ENCODE peak calls at places on chromosome 12, in four cellular contexts. Q, A, I and E are unnamed samples. For H3K4me1, the result is how much of the 10 kb centered on the place peaks cover.

GRCh38 chr12:89874146-89874545 is 165.5 kb upstream of the ATP2B1 start:
- DNase-seq in I (no peak), Q (no peak), A (no peak), E (no peak)

GRCh38 chr12:124082676-124083075 is 109.7 kb downstream of the ZNF664 start:
- DNase-seq in A (no peak), Q (no peak), I (no peak), E (no peak)

GRCh38 chr12:107775093-107775721 is 703 bp downstream of the ASCL4 start:
- DNase-seq in I (no peak), A (peak), Q (peak), E (no peak)

GRCh38 chr12:89674326-89674942 is 34.2 kb downstream of the ATP2B1 start:
- DNase-seq in A (no peak), I (no peak), Q (no peak), E (no peak)

GRCh38 chr12:53413485-53414215 is 10.0 kb upstream of the AMHR2 start:
- DNase-seq in A (no peak), Q (no peak), I (no peak), E (no peak)

GRCh38 chr12:53102883-53103807 is at the start of gene SOAT2:
- DNase-seq in I (no peak), Q (no peak), A (peak), E (no peak)

GRCh38 chr12:65156366-65156831 is 13.0 kb upstream of the LEMD3 start:
- DNase-seq in I (no peak), A (no peak), Q (no peak), E (no peak)

GRCh38 chr12:23096321-23096720 is 471.4 kb downstream of the ETNK1 start:
- DNase-seq in Q (no peak), A (no peak), I (no peak), E (peak)

GRCh38 chr12:78746001-78746400 is 118.6 kb upstream of the SYT1 start:
- DNase-seq in A (no peak), Q (no peak), I (no peak), E (peak)

GRCh38 chr12:93626160-93626559 is 51.0 kb upstream of the CRADD start:
- DNase-seq in I (no peak), Q (no peak), A (peak), E (peak)

GRCh38 chr12:93108958-93109357 is 179.9 kb upstream of the EEA1 start:
- DNase-seq in Q (no peak), A (no peak), I (no peak), E (no peak)

GRCh38 chr12:53005215-53005985 is 856 bp upstream of the EIF4B start:
- DNase-seq in I (no peak), A (peak), Q (no peak), E (no peak)

GRCh38 chr12:68884251-68884650 is 48.7 kb downstream of the CPM start:
- DNase-seq in A (no peak), I (no peak), Q (no peak), E (no peak)

GRCh38 chr12:11901687-11902524 is 168.8 kb upstream of the BCL2L14 start:
- DNase-seq in A (no peak), I (no peak), Q (no peak), E (no peak)

GRCh38 chr12:102172436-102172835 is 25.2 kb downstream of the PMCH start:
- DNase-seq in A (no peak), Q (no peak), I (no peak), E (no peak)

DNA sequence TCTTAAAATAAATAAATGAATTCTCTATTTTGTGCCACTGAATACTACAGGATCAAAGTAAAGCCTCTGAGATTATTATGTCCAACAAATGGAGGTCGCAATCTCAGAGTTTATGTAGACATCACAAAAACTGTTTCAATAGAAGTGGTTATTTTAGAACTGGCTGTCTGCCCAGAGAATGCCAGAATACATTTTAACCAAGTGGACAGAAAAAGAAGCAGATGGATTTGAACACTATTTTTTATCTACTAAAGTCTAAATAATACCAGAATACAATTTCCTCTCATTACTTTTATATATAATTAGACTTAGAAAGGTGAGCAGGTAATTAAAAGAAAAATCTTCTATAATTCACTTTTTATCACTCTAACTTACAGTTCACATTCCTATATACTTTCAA is 118.3 kb downstream of the MED13L start:
- DNase-seq in Q (no peak), I (no peak), A (peak), E (no peak)
- H3K27ac ChIP-seq in Q (no peak), I (no peak), A (no peak), E (no peak)

GRCh38 chr12:110249105-110249504 is 31.9 kb upstream of the ATP2A2 start:
- DNase-seq in Q (no peak), A (no peak), I (no peak), E (no peak)
- H3K4me1 ChIP-seq in Q (half or more), A (half or more), I (under half), E (under half)

DNA sequence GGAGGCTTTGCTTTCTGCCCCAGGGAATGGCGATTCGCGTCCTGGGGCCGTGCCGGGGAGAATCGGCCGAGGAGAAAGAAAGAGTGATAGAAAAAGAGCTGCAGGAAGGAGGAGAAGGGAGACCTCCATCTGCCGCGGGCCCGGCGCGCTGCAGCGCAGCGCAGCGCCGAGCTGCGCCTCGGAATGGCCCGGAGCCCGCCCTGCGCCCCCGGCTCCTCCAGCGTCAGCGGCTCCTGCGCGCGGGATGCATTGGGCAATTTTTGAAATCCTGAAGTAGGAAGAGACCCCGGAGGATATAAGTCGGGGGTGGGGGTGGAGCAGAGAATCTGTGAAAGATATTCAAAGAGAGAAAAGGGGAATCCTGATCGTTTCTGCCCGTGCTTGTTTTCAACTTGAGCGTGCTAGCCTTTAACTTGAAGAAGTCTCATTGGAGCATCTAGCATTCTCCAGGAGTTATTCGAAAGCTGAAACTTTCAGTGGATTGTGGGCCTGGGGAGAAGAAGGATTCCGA is 371 bp downstream of the PDE3A start:
- DNase-seq in I (no peak), Q (no peak), A (peak), E (peak)
- H3K27ac ChIP-seq in I (peak), Q (peak), A (peak), E (no peak)

GRCh38 chr12:105235747-105236476 is at the start of gene APPL2:
- DNase-seq in A (peak), I (peak), Q (peak), E (peak)
- H3K4me1 ChIP-seq in A (under half), I (under half), Q (under half), E (under half)

DNA sequence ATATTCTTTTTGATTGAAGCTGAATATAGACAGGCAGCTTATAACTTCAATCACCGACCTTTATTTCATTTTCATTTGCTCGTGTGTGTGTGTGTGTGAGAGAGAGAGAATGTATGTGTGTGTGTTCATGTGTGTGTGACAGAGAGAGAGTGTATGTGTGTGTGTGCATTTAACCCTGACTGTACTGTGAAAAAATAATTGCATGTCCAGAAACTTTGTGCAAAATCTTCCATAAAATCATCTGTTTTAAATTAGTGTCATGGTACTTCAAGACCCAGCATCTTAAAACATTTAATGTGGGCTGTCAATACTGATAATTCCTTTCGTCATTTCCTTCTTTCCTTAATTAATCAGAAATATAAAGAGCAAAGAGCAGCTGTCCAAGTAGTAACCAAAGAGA is 1.6 kb downstream of the DCN start:
- DNase-seq in I (no peak), Q (no peak), A (no peak), E (no peak)
- H3K27ac ChIP-seq in I (no peak), Q (peak), A (peak), E (no peak)

GRCh38 chr12:76680940-76681339 is 83.0 kb upstream of the ZDHHC17 start:
- DNase-seq in A (no peak), I (no peak), Q (no peak), E (no peak)
- H3K4me1 ChIP-seq in A (under half), I (under half), Q (under half), E (under half)